ENCODE peak calls at places on chromosomes 16 and 17, in six cellular contexts. One of them, this sample, is unnamed.

GRCh38 chr17:64152428-64153125 is 22.6 kb upstream of the ERN1 start:
- DNase-seq in amniotic epithelial cell: no peak
- DNase-seq in heart left ventricle: no peak
- DNase-seq in RWPE1: no peak
- DNase-seq in Panc1: no peak
- DNase-seq in effector CD4-positive, alpha-beta T cell: no peak
- DNase-seq in this sample: no peak

GRCh38 chr17:41734139-41734948 is at the start of gene HAP1:
- DNase-seq in Panc1: no peak
- DNase-seq in effector CD4-positive, alpha-beta T cell: no peak
- DNase-seq in heart left ventricle: no peak
- DNase-seq in amniotic epithelial cell: peak; percentile 12
- DNase-seq in RWPE1: peak; percentile 65
- DNase-seq in this sample: no peak

GRCh38 chr16:67207857-67208524 is 9.1 kb downstream of the ELMO3 start:
- DNase-seq in effector CD4-positive, alpha-beta T cell: no peak
- DNase-seq in heart left ventricle: no peak
- DNase-seq in RWPE1: peak; percentile 42
- DNase-seq in Panc1: no peak
- DNase-seq in amniotic epithelial cell: no peak
- DNase-seq in this sample: no peak

GRCh38 chr17:39744075-39744835 is 6.5 kb downstream of the GRB7 start:
- DNase-seq in RWPE1: no peak
- DNase-seq in Panc1: no peak
- DNase-seq in heart left ventricle: no peak
- DNase-seq in effector CD4-positive, alpha-beta T cell: no peak
- DNase-seq in amniotic epithelial cell: no peak
- DNase-seq in this sample: no peak

GRCh38 chr17:47692895-47693666 is 880 bp upstream of the TBKBP1 start:
- DNase-seq in amniotic epithelial cell: no peak
- DNase-seq in effector CD4-positive, alpha-beta T cell: no peak
- DNase-seq in heart left ventricle: no peak
- DNase-seq in Panc1: no peak
- DNase-seq in RWPE1: no peak
- DNase-seq in this sample: no peak

GRCh38 chr17:34665150-34665802 is 85.9 kb downstream of the TMEM132E start:
- DNase-seq in RWPE1: no peak
- DNase-seq in effector CD4-positive, alpha-beta T cell: no peak
- DNase-seq in heart left ventricle: no peak
- DNase-seq in amniotic epithelial cell: no peak
- DNase-seq in Panc1: no peak
- DNase-seq in this sample: no peak

GRCh38 chr16:30351586-30352419 is 3.3 kb downstream of the CD2BP2 start:
- DNase-seq in effector CD4-positive, alpha-beta T cell: no peak
- DNase-seq in amniotic epithelial cell: peak; percentile 91
- DNase-seq in heart left ventricle: peak; percentile 82
- DNase-seq in RWPE1: no peak
- DNase-seq in Panc1: no peak
- DNase-seq in this sample: peak; percentile 66

GRCh38 chr17:34726536-34727384 is 147.4 kb downstream of the TMEM132E start:
- DNase-seq in heart left ventricle: no peak
- DNase-seq in amniotic epithelial cell: no peak
- DNase-seq in effector CD4-positive, alpha-beta T cell: no peak
- DNase-seq in RWPE1: no peak
- DNase-seq in Panc1: no peak
- DNase-seq in this sample: no peak

GRCh38 chr16:31167315-31167714 is 12.6 kb upstream of the FUS start:
- DNase-seq in RWPE1: no peak
- DNase-seq in amniotic epithelial cell: no peak
- DNase-seq in heart left ventricle: no peak
- DNase-seq in effector CD4-positive, alpha-beta T cell: no peak
- DNase-seq in Panc1: no peak
- DNase-seq in this sample: no peak

GRCh38 chr17:73196500-73196899 is 3.6 kb downstream of the COG1 start:
- DNase-seq in effector CD4-positive, alpha-beta T cell: no peak
- DNase-seq in RWPE1: no peak
- DNase-seq in heart left ventricle: no peak
- DNase-seq in amniotic epithelial cell: no peak
- DNase-seq in Panc1: no peak
- DNase-seq in this sample: no peak

GRCh38 chr17:27975146-27976011 is 67.1 kb upstream of the NLK start:
- DNase-seq in effector CD4-positive, alpha-beta T cell: no peak
- DNase-seq in Panc1: no peak
- DNase-seq in heart left ventricle: no peak
- DNase-seq in amniotic epithelial cell: no peak
- DNase-seq in RWPE1: peak; percentile 38
- DNase-seq in this sample: no peak

GRCh38 chr16:11025120-11025531 is 80.8 kb downstream of the CLEC16A start:
- DNase-seq in RWPE1: no peak
- DNase-seq in amniotic epithelial cell: peak; percentile 84
- DNase-seq in Panc1: no peak
- DNase-seq in heart left ventricle: no peak
- DNase-seq in effector CD4-positive, alpha-beta T cell: no peak
- DNase-seq in this sample: no peak

GRCh38 chr16:57801856-57802634 is at the start of gene KIFC3:
- DNase-seq in amniotic epithelial cell: peak; percentile 69
- DNase-seq in effector CD4-positive, alpha-beta T cell: peak; percentile 41
- DNase-seq in Panc1: no peak
- DNase-seq in RWPE1: peak; percentile 68
- DNase-seq in heart left ventricle: peak; percentile 94
- DNase-seq in this sample: peak; percentile 50

GRCh38 chr16:85759631-85760419 is 8.9 kb upstream of the C16orf74 start:
- DNase-seq in Panc1: peak; percentile 17
- DNase-seq in RWPE1: no peak
- DNase-seq in heart left ventricle: no peak
- DNase-seq in amniotic epithelial cell: no peak
- DNase-seq in effector CD4-positive, alpha-beta T cell: no peak
- DNase-seq in this sample: no peak

GRCh38 chr17:6465206-6466003 is 21.1 kb downstream of the PIMREG start:
- DNase-seq in effector CD4-positive, alpha-beta T cell: no peak
- DNase-seq in amniotic epithelial cell: no peak
- DNase-seq in Panc1: no peak
- DNase-seq in RWPE1: no peak
- DNase-seq in heart left ventricle: peak; percentile 24
- DNase-seq in this sample: no peak

GRCh38 chr17:48554412-48555090 is 9.6 kb upstream of the HOXB2 start:
- DNase-seq in amniotic epithelial cell: peak; percentile 36
- DNase-seq in Panc1: no peak
- DNase-seq in effector CD4-positive, alpha-beta T cell: no peak
- DNase-seq in heart left ventricle: no peak
- DNase-seq in RWPE1: no peak
- DNase-seq in this sample: no peak

GRCh38 chr17:29514792-29515191 is 52.0 kb downstream of the ABHD15 start:
- DNase-seq in Panc1: no peak
- DNase-seq in amniotic epithelial cell: peak; percentile 7
- DNase-seq in effector CD4-positive, alpha-beta T cell: no peak
- DNase-seq in heart left ventricle: no peak
- DNase-seq in RWPE1: no peak
- DNase-seq in this sample: no peak

GRCh38 chr17:63780507-63780906 is 6.5 kb downstream of the DDX42 start:
- DNase-seq in amniotic epithelial cell: peak; percentile 47
- DNase-seq in RWPE1: peak; percentile 66
- DNase-seq in heart left ventricle: no peak
- DNase-seq in effector CD4-positive, alpha-beta T cell: no peak
- DNase-seq in Panc1: no peak
- DNase-seq in this sample: no peak

GRCh38 chr17:30238387-30239088 is 3.0 kb upstream of the SLC6A4 start:
- DNase-seq in amniotic epithelial cell: no peak
- DNase-seq in effector CD4-positive, alpha-beta T cell: no peak
- DNase-seq in RWPE1: no peak
- DNase-seq in Panc1: no peak
- DNase-seq in heart left ventricle: no peak
- DNase-seq in this sample: no peak

GRCh38 chr17:40191237-40192208 is 14.3 kb downstream of the RAPGEFL1 start:
- DNase-seq in heart left ventricle: peak; percentile 86
- DNase-seq in effector CD4-positive, alpha-beta T cell: peak; percentile 50
- DNase-seq in Panc1: no peak
- DNase-seq in amniotic epithelial cell: peak; percentile 72
- DNase-seq in RWPE1: peak; percentile 58
- DNase-seq in this sample: peak; percentile 42

GRCh38 chr16:20314575-20314974 is 12.7 kb downstream of the GP2 start:
- DNase-seq in Panc1: no peak
- DNase-seq in amniotic epithelial cell: no peak
- DNase-seq in effector CD4-positive, alpha-beta T cell: no peak
- DNase-seq in RWPE1: no peak
- DNase-seq in heart left ventricle: no peak
- DNase-seq in this sample: no peak

GRCh38 chr17:60311186-60311585 is 80.7 kb downstream of the USP32 start:
- DNase-seq in heart left ventricle: no peak
- DNase-seq in effector CD4-positive, alpha-beta T cell: no peak
- DNase-seq in amniotic epithelial cell: peak; percentile 26
- DNase-seq in Panc1: no peak
- DNase-seq in RWPE1: no peak
- DNase-seq in this sample: no peak

GRCh38 chr16:83813818-83814653 is 6.3 kb downstream of the HSBP1 start:
- DNase-seq in Panc1: no peak
- DNase-seq in RWPE1: peak; percentile 24
- DNase-seq in effector CD4-positive, alpha-beta T cell: no peak
- DNase-seq in heart left ventricle: no peak
- DNase-seq in amniotic epithelial cell: peak; percentile 64
- DNase-seq in this sample: no peak

GRCh38 chr16:80569440-80570105 is 28.8 kb downstream of the DYNLRB2 start:
- DNase-seq in effector CD4-positive, alpha-beta T cell: peak; percentile 16
- DNase-seq in RWPE1: peak; percentile 32
- DNase-seq in Panc1: no peak
- DNase-seq in heart left ventricle: no peak
- DNase-seq in amniotic epithelial cell: peak; percentile 57
- DNase-seq in this sample: no peak

GRCh38 chr17:42667088-42667951 is 8.2 kb downstream of the TUBG2 start:
- DNase-seq in Panc1: no peak
- DNase-seq in amniotic epithelial cell: peak; percentile 95
- DNase-seq in RWPE1: peak; percentile 94
- DNase-seq in effector CD4-positive, alpha-beta T cell: no peak
- DNase-seq in heart left ventricle: no peak
- DNase-seq in this sample: peak; percentile 52

GRCh38 chr16:23145608-23146007 is 3.6 kb downstream of the USP31 start:
- DNase-seq in heart left ventricle: no peak
- DNase-seq in effector CD4-positive, alpha-beta T cell: no peak
- DNase-seq in RWPE1: peak; percentile 66
- DNase-seq in amniotic epithelial cell: peak; percentile 62
- DNase-seq in Panc1: no peak
- DNase-seq in this sample: no peak

GRCh38 chr16:50246299-50247122 is 19.8 kb upstream of the ADCY7 start:
- DNase-seq in amniotic epithelial cell: no peak
- DNase-seq in Panc1: no peak
- DNase-seq in heart left ventricle: peak; percentile 75
- DNase-seq in RWPE1: no peak
- DNase-seq in effector CD4-positive, alpha-beta T cell: no peak
- DNase-seq in this sample: no peak

GRCh38 chr17:36936455-36936934 is 780 bp upstream of the LHX1 start:
- DNase-seq in effector CD4-positive, alpha-beta T cell: no peak
- DNase-seq in amniotic epithelial cell: no peak
- DNase-seq in heart left ventricle: no peak
- DNase-seq in RWPE1: no peak
- DNase-seq in Panc1: no peak
- DNase-seq in this sample: no peak